ENCODE peak calls at places on chromosomes 11 and 22, in five cellular contexts. X is retinal pigment epithelial cell, A is osteocyte, C is IMR-90, Z is HFF-Myc. F is an unnamed sample.

GRCh38 chr11:100918551-100919500 is 210.8 kb downstream of the PGR start:
- DNase-seq in C (peak; percentile 43), X (peak; percentile 57), Z (peak; percentile 5), A (no peak), F (no peak)

GRCh38 chr22:28505416-28506156 is 174.1 kb downstream of the TTC28 start:
- DNase-seq in Z (no peak), C (no peak), A (no peak), X (no peak), F (no peak)

GRCh38 chr11:30435488-30435887 is 112.6 kb downstream of the ARL14EP start:
- DNase-seq in X (no peak), A (no peak), Z (no peak), C (no peak), F (no peak)

GRCh38 chr11:31443802-31444201 is 65.6 kb downstream of the IMMP1L start:
- DNase-seq in A (no peak), C (no peak), Z (no peak), X (no peak), F (no peak)

GRCh38 chr11:27296406-27296994 is 66.5 kb downstream of the CCDC34 start:
- DNase-seq in A (no peak), X (no peak), Z (no peak), C (peak; percentile 70), F (peak; percentile 45)

GRCh38 chr11:34745209-34745608 is 124.3 kb downstream of the EHF start:
- DNase-seq in A (no peak), Z (no peak), C (no peak), X (peak; percentile 15), F (no peak)

GRCh38 chr11:63791495-63792167 is 21.6 kb upstream of the SPINDOC start:
- DNase-seq in Z (no peak), X (no peak), C (no peak), A (no peak), F (no peak)

GRCh38 chr11:121328213-121328966 is 35.8 kb downstream of the SC5D start:
- DNase-seq in A (no peak), C (no peak), Z (no peak), X (no peak), F (no peak)

GRCh38 chr11:68542617-68543016 is 82.1 kb downstream of the PPP6R3 start:
- DNase-seq in Z (peak; percentile 37), C (peak; percentile 93), X (no peak), A (no peak), F (no peak)

GRCh38 chr22:20316844-20317401 is 2.9 kb downstream of the DGCR6L start:
- DNase-seq in Z (no peak), A (peak; percentile 73), C (no peak), X (no peak), F (no peak)

GRCh38 chr11:79182794-79183193 is 258.0 kb downstream of the TENM4 start:
- DNase-seq in X (no peak), A (no peak), Z (peak; percentile 49), C (peak; percentile 97), F (no peak)

GRCh38 chr11:23789938-23790371 is 706.9 kb upstream of the LUZP2 start:
- DNase-seq in C (peak; percentile 86), X (peak; percentile 40), Z (peak; percentile 19), A (no peak), F (no peak)

GRCh38 chr22:49922926-49923325 is 4.5 kb downstream of the CRELD2 start:
- DNase-seq in C (no peak), X (no peak), Z (no peak), A (no peak), F (no peak)

GRCh38 chr11:129766858-129767604 is 48.6 kb upstream of the TMEM45B start:
- DNase-seq in A (no peak), Z (no peak), C (peak; percentile 23), X (no peak), F (no peak)